ENCODE peak calls at places on chromosomes 3 and 15, in eight cellular contexts. One of them, this sample, is unnamed.

GRCh38 chr3:195895078-195895899 is 13.1 kb downstream of the TNK2 start:
- DNase-seq in IMR-90: peak; percentile 11
- DNase-seq in heart right ventricle: peak; percentile 41
- DNase-seq in choroid plexus epithelial cell: no peak
- DNase-seq in fibroblast of lung: no peak
- DNase-seq in endothelial cell: peak; percentile 64
- DNase-seq in MCF 10A: peak; percentile 55
- DNase-seq in WTC11: no peak
- DNase-seq in this sample: no peak

GRCh38 chr3:36477655-36478054 is 97.4 kb downstream of the STAC start:
- DNase-seq in fibroblast of lung: no peak
- DNase-seq in heart right ventricle: no peak
- DNase-seq in IMR-90: no peak
- DNase-seq in WTC11: no peak
- DNase-seq in MCF 10A: peak; percentile 48
- DNase-seq in choroid plexus epithelial cell: no peak
- DNase-seq in endothelial cell: no peak
- DNase-seq in this sample: no peak

GRCh38 chr15:42081463-42081830 is 12.9 kb downstream of the PLA2G4D start:
- DNase-seq in heart right ventricle: no peak
- DNase-seq in choroid plexus epithelial cell: no peak
- DNase-seq in fibroblast of lung: no peak
- DNase-seq in IMR-90: no peak
- DNase-seq in MCF 10A: no peak
- DNase-seq in WTC11: peak; percentile 5
- DNase-seq in endothelial cell: no peak
- DNase-seq in this sample: no peak

GRCh38 chr3:71064288-71064975 is 519.1 kb downstream of the FOXP1 start:
- DNase-seq in heart right ventricle: peak; percentile 50
- DNase-seq in WTC11: peak; percentile 56
- DNase-seq in MCF 10A: peak; percentile 44
- DNase-seq in endothelial cell: peak; percentile 37
- DNase-seq in IMR-90: peak; percentile 68
- DNase-seq in fibroblast of lung: peak; percentile 74
- DNase-seq in choroid plexus epithelial cell: peak; percentile 75
- DNase-seq in this sample: no peak

GRCh38 chr15:99131441-99132023 is 26.7 kb downstream of the SYNM start:
- DNase-seq in fibroblast of lung: no peak
- DNase-seq in IMR-90: no peak
- DNase-seq in WTC11: no peak
- DNase-seq in MCF 10A: no peak
- DNase-seq in endothelial cell: no peak
- DNase-seq in choroid plexus epithelial cell: no peak
- DNase-seq in heart right ventricle: no peak
- DNase-seq in this sample: no peak

GRCh38 chr15:32936283-32936918 is 218.6 kb downstream of the GREM1 start:
- DNase-seq in choroid plexus epithelial cell: peak; percentile 86
- DNase-seq in endothelial cell: no peak
- DNase-seq in IMR-90: peak; percentile 37
- DNase-seq in MCF 10A: peak; percentile 48
- DNase-seq in WTC11: no peak
- DNase-seq in heart right ventricle: no peak
- DNase-seq in fibroblast of lung: peak; percentile 35
- DNase-seq in this sample: peak; percentile 18

GRCh38 chr3:71442648-71443047 is 140.9 kb downstream of the FOXP1 start:
- DNase-seq in MCF 10A: no peak
- DNase-seq in IMR-90: no peak
- DNase-seq in WTC11: no peak
- DNase-seq in choroid plexus epithelial cell: no peak
- DNase-seq in fibroblast of lung: no peak
- DNase-seq in heart right ventricle: no peak
- DNase-seq in endothelial cell: no peak
- DNase-seq in this sample: no peak

GRCh38 chr3:183215591-183216202 is 37.4 kb upstream of the B3GNT5 start:
- DNase-seq in fibroblast of lung: no peak
- DNase-seq in heart right ventricle: no peak
- DNase-seq in WTC11: no peak
- DNase-seq in choroid plexus epithelial cell: no peak
- DNase-seq in endothelial cell: no peak
- DNase-seq in MCF 10A: no peak
- DNase-seq in IMR-90: no peak
- DNase-seq in this sample: no peak

GRCh38 chr3:115092220-115092791 is 54.8 kb downstream of the ZBTB20 start:
- DNase-seq in fibroblast of lung: peak; percentile 62
- DNase-seq in choroid plexus epithelial cell: peak; percentile 80
- DNase-seq in MCF 10A: peak; percentile 50
- DNase-seq in IMR-90: peak; percentile 69
- DNase-seq in endothelial cell: peak; percentile 61
- DNase-seq in WTC11: peak; percentile 44
- DNase-seq in heart right ventricle: peak; percentile 74
- DNase-seq in this sample: peak; percentile 60

GRCh38 chr3:104437891-104438290 is 928.8 kb upstream of the ALCAM start:
- DNase-seq in endothelial cell: no peak
- DNase-seq in choroid plexus epithelial cell: peak; percentile 87
- DNase-seq in IMR-90: peak; percentile 10
- DNase-seq in WTC11: no peak
- DNase-seq in heart right ventricle: no peak
- DNase-seq in MCF 10A: peak; percentile 74
- DNase-seq in fibroblast of lung: peak; percentile 84
- DNase-seq in this sample: no peak

GRCh38 chr3:10228248-10228950 is 19.9 kb upstream of the TATDN2 start:
- DNase-seq in choroid plexus epithelial cell: peak; percentile 36
- DNase-seq in MCF 10A: peak; percentile 28
- DNase-seq in endothelial cell: no peak
- DNase-seq in heart right ventricle: no peak
- DNase-seq in IMR-90: no peak
- DNase-seq in WTC11: no peak
- DNase-seq in fibroblast of lung: no peak
- DNase-seq in this sample: no peak

GRCh38 chr3:46006646-46007045 is 11.0 kb upstream of the FYCO1 start:
- DNase-seq in choroid plexus epithelial cell: peak; percentile 76
- DNase-seq in fibroblast of lung: peak; percentile 85
- DNase-seq in heart right ventricle: no peak
- DNase-seq in endothelial cell: no peak
- DNase-seq in WTC11: no peak
- DNase-seq in MCF 10A: peak; percentile 78
- DNase-seq in IMR-90: peak; percentile 79
- DNase-seq in this sample: no peak

GRCh38 chr15:66253643-66254363 is at the start of gene MEGF11:
- DNase-seq in IMR-90: peak; percentile 28
- DNase-seq in WTC11: peak; percentile 69
- DNase-seq in heart right ventricle: no peak
- DNase-seq in choroid plexus epithelial cell: peak; percentile 37
- DNase-seq in fibroblast of lung: peak; percentile 56
- DNase-seq in MCF 10A: no peak
- DNase-seq in endothelial cell: peak; percentile 38
- DNase-seq in this sample: no peak

GRCh38 chr15:66253296-66253642 is 281 bp downstream of the MEGF11 start:
- DNase-seq in IMR-90: no peak
- DNase-seq in MCF 10A: no peak
- DNase-seq in heart right ventricle: no peak
- DNase-seq in choroid plexus epithelial cell: no peak
- DNase-seq in endothelial cell: no peak
- DNase-seq in fibroblast of lung: no peak
- DNase-seq in WTC11: peak; percentile 37
- DNase-seq in this sample: no peak

GRCh38 chr15:66251065-66251789 is 2.3 kb downstream of the MEGF11 start:
- DNase-seq in MCF 10A: no peak
- DNase-seq in choroid plexus epithelial cell: no peak
- DNase-seq in heart right ventricle: no peak
- DNase-seq in endothelial cell: no peak
- DNase-seq in IMR-90: no peak
- DNase-seq in fibroblast of lung: no peak
- DNase-seq in WTC11: no peak
- DNase-seq in this sample: no peak

GRCh38 chr15:66251790-66252355 is 1.7 kb downstream of the MEGF11 start:
- DNase-seq in IMR-90: no peak
- DNase-seq in choroid plexus epithelial cell: no peak
- DNase-seq in fibroblast of lung: no peak
- DNase-seq in MCF 10A: no peak
- DNase-seq in endothelial cell: peak; percentile 30
- DNase-seq in WTC11: peak; percentile 59
- DNase-seq in heart right ventricle: no peak
- DNase-seq in this sample: no peak

GRCh38 chr15:66252411-66253295 is 897 bp downstream of the MEGF11 start:
- DNase-seq in heart right ventricle: peak; percentile 39
- DNase-seq in WTC11: peak; percentile 75
- DNase-seq in MCF 10A: peak; percentile 48
- DNase-seq in IMR-90: no peak
- DNase-seq in endothelial cell: peak; percentile 84
- DNase-seq in fibroblast of lung: peak; percentile 46
- DNase-seq in choroid plexus epithelial cell: peak; percentile 48
- DNase-seq in this sample: peak; percentile 21
- TF ChIP-seq CTCF in heart right ventricle: peak; percentile 77
- TF ChIP-seq CTCF in WTC11: peak; percentile 23
- TF ChIP-seq CTCF in MCF 10A: peak; percentile 53
- TF ChIP-seq CTCF in IMR-90: peak; percentile 60
- TF ChIP-seq CTCF in endothelial cell: peak; percentile 50
- TF ChIP-seq CTCF in fibroblast of lung: peak; percentile 58
- TF ChIP-seq CTCF in choroid plexus epithelial cell: peak; percentile 66
- TF ChIP-seq CTCF in this sample: peak; percentile 68

DNA sequence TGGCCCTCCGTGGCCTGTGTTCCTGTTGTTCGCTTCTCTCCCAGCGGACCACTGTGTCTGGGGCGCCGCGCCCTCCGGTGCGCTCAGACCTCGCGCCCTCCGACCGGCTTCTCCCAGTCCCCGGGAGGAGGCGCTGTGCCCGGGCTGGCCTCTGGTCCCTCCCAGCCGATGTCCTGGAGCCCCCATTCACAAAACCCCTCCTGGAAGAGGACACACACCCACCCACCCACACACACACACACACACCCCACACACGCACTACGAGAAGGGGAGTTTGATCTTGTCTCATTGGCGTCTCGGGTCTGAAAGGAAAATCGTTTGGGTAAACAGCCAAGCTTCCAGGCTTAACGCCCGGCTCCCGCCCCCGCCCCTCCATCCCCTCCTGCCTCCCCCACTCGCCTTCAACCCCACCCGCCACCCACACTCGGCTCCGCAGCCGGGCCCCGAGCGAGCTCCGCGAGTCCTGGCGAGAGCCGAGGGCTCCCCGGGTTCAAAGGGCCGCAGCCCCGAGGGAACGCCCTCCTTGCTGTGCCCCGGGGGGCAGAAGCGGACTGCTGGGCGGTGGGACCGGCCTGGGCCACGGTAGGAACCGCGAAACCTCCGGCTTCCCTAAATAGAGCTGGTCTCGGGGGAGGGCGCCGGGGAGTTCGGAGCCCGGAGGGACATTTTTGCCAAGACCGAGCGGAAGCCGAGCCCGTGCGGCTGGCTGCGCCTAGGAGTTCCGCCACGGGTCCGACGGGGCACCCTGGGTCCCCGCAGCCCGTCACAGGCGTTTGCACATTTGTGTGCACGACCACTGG is 23.6 kb downstream of the NR2F2 start:
- DNase-seq in endothelial cell: peak; percentile 72
- DNase-seq in heart right ventricle: no peak
- DNase-seq in MCF 10A: peak; percentile 17
- DNase-seq in IMR-90: peak; percentile 60
- DNase-seq in fibroblast of lung: peak; percentile 67
- DNase-seq in WTC11: peak; percentile 76
- DNase-seq in choroid plexus epithelial cell: peak; percentile 79
- DNase-seq in this sample: no peak
- TF ChIP-seq CTCF in endothelial cell: peak; percentile 52
- TF ChIP-seq CTCF in heart right ventricle: peak; percentile 50
- TF ChIP-seq CTCF in MCF 10A: no peak
- TF ChIP-seq CTCF in IMR-90: peak; percentile 57
- TF ChIP-seq CTCF in fibroblast of lung: peak; percentile 62
- TF ChIP-seq CTCF in WTC11: peak; percentile 39
- TF ChIP-seq CTCF in choroid plexus epithelial cell: peak; percentile 84
- TF ChIP-seq CTCF in this sample: peak; percentile 81

DNA sequence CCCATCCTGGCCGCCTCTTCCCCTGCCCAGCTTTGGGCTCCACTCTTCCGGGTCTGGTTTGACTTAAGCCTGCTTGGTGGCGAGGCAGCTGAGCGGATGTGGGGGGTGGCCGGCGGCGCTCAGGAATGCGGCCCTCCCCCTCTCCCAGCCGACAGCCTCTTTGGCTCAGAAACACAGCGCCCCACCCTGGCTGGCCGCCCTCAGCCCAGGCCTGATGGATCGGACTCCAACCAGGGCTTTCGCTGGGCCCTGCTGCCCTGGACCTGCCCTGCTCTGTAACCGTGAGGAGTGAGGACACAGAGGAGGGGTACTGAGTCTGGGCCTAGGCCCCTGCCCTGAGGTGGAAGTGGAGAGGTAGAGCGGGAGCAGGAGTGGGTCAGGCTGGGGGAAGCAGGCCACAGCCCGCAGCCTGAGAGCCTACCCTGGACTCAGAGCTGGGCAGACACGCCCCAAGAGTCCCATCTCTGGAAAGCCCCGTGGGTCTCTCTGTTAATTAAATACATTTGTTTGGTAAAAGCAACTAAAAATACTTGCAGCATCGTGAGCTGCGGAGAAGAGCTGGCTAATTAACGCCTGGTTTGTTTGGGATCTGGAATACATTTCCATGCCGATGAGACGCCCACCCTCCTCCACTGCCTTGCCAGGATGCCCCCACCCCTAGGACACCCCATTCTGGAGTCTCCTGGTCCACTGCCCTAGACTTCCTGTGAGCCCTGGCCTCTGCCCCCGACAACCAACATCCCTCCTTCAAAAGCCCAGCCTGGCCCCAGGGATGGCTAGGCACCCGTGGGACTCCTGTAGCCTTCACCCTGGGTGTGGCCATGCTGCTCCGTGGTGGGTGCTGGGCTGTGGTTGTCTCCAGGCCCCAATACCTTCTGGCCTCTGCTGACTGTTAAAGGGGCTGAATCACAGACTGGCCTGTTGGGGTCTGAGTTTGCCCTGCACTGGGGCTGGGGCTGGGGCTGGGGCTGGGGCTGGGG is 19.6 kb downstream of the PLXNA1 start:
- DNase-seq in endothelial cell: peak; percentile 90
- DNase-seq in IMR-90: peak; percentile 89
- DNase-seq in WTC11: peak; percentile 91
- DNase-seq in choroid plexus epithelial cell: peak; percentile 92
- DNase-seq in heart right ventricle: peak; percentile 91
- DNase-seq in MCF 10A: peak; percentile 75
- DNase-seq in fibroblast of lung: peak; percentile 93
- DNase-seq in this sample: peak; percentile 82
- TF ChIP-seq CTCF in endothelial cell: peak; percentile 45
- TF ChIP-seq CTCF in IMR-90: peak; percentile 69
- TF ChIP-seq CTCF in WTC11: no peak
- TF ChIP-seq CTCF in choroid plexus epithelial cell: peak; percentile 73
- TF ChIP-seq CTCF in heart right ventricle: peak; percentile 52
- TF ChIP-seq CTCF in MCF 10A: no peak
- TF ChIP-seq CTCF in fibroblast of lung: no peak
- TF ChIP-seq CTCF in this sample: peak; percentile 48

DNA sequence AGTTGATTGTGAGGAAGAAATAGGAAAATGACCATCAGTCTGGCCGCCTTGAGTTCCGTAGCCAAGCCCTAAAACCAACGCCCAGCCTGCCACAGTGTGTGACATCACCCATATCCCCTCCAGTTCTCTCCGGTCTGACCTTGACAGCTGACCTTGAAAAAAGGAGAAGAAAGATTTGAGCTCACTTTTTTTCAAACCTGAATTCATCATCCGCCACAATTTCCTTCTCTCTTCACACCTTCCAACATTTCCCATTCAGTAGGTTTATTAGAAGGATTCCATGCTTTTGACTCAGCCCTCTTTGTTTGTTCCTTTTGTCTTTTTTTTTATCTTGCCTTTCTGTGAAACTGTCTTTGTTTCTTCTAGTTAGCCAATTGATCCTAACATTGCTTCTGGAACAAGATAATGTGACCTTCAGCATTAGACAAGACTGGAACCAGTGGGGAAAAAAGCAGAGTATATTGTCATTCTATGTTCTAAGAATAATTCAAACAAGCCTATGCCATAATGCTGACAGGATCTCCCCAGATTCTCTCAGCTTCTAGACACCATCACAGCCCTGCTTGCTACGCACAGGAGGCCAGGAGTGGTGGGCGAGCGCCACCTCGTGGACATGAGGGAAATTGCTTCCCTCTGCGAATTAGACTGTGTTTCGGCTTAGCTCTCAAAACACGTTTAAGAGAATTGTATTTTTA is 283.1 kb downstream of the FGF12 start:
- DNase-seq in choroid plexus epithelial cell: peak; percentile 76
- DNase-seq in MCF 10A: peak; percentile 68
- DNase-seq in IMR-90: peak; percentile 53
- DNase-seq in heart right ventricle: peak; percentile 39
- DNase-seq in endothelial cell: peak; percentile 78
- DNase-seq in WTC11: peak; percentile 74
- DNase-seq in fibroblast of lung: peak; percentile 52
- DNase-seq in this sample: peak; percentile 50
- TF ChIP-seq CTCF in choroid plexus epithelial cell: peak; percentile 100
- TF ChIP-seq CTCF in MCF 10A: peak; percentile 97
- TF ChIP-seq CTCF in IMR-90: peak; percentile 98
- TF ChIP-seq CTCF in heart right ventricle: peak; percentile 95
- TF ChIP-seq CTCF in endothelial cell: peak; percentile 97
- TF ChIP-seq CTCF in WTC11: peak; percentile 98
- TF ChIP-seq CTCF in fibroblast of lung: peak; percentile 96
- TF ChIP-seq CTCF in this sample: peak; percentile 82